ENCODE peak calls at places on chromosomes 4 and X, in nine cellular contexts. G is stimulated activated CD4-positive, alpha-beta T cell treated with anti-CD3 and anti-CD28 coated beads, Interleukin-4, amount 100 ng/mL, for 1 hour; P is 8988T; C is lung microvascular endothelial cell; V is NCI-H1930; R is MCF 10A; H is ascending aorta; F is left lung; A is LHCN-M2. W is an unnamed sample.

GRCh38 chr4:19809989-19810388 is 441.7 kb upstream of the SLIT2 start:
- DNase-seq in V (no peak), G (no peak), R (no peak), H (no peak), P (no peak), C (no peak), F (no peak), A (no peak), W (no peak)

GRCh38 chrX:71910526-71911022 is at the start of gene NHSL2:
- DNase-seq in V (no peak), P (no peak), C (no peak), G (peak), A (no peak), R (no peak), F (no peak), H (no peak), W (peak)

GRCh38 chr4:35364321-35364870 is 879.9 kb downstream of the ARAP2 start:
- DNase-seq in R (no peak), V (no peak), H (no peak), A (no peak), F (no peak), P (no peak), C (no peak), G (no peak), W (no peak)

GRCh38 chrX:41333994-41334865 is at the start of gene DDX3X:
- DNase-seq in P (peak), F (peak), C (peak), R (peak), A (peak), H (peak), G (peak), V (peak), W (peak)

GRCh38 chrX:13506574-13506973 is 62.8 kb upstream of the EGFL6 start:
- DNase-seq in H (no peak), A (peak), G (peak), R (peak), C (peak), P (no peak), V (peak), F (no peak), W (peak)

GRCh38 chrX:1903380-1903935 is 288.6 kb downstream of the ASMT start:
- DNase-seq in F (no peak), H (no peak), G (no peak), P (no peak), C (no peak), R (peak), A (peak), V (no peak), W (no peak)

GRCh38 chr4:61889117-61889516 is 689.0 kb downstream of the ADGRL3 start:
- DNase-seq in C (no peak), A (no peak), R (no peak), P (no peak), V (no peak), F (no peak), H (no peak), G (no peak), W (no peak)

GRCh38 chr4:8084712-8085490 is 73.7 kb downstream of the ABLIM2 start:
- DNase-seq in G (no peak), P (no peak), H (no peak), R (no peak), V (no peak), A (no peak), F (peak), C (no peak), W (no peak)

GRCh38 chr4:25051534-25051933 is 20.8 kb upstream of the LGI2 start:
- DNase-seq in P (no peak), R (no peak), G (no peak), C (no peak), A (peak), V (no peak), H (no peak), F (no peak), W (no peak)

GRCh38 chr4:110458494-110459266 is 17.3 kb upstream of the ENPEP start:
- DNase-seq in H (no peak), C (no peak), V (no peak), G (no peak), A (no peak), P (no peak), R (no peak), F (no peak), W (no peak)

GRCh38 chr4:154958621-154959358 is 177.7 kb downstream of the RBM46 start:
- DNase-seq in C (no peak), H (no peak), F (no peak), R (peak), G (no peak), P (no peak), A (no peak), V (no peak), W (no peak)

GRCh38 chr4:6938237-6938636 is 28.6 kb downstream of the TBC1D14 start:
- DNase-seq in V (no peak), G (no peak), C (peak), P (no peak), A (peak), R (no peak), H (peak), F (peak), W (peak)

GRCh38 chr4:81566076-81566663 is 94.5 kb upstream of the RASGEF1B start:
- DNase-seq in C (no peak), A (no peak), R (no peak), G (no peak), P (no peak), V (no peak), F (no peak), H (no peak), W (no peak)

GRCh38 chr4:86496094-86497060 is 97.7 kb upstream of the PTPN13 start:
- DNase-seq in H (no peak), V (peak), R (peak), P (no peak), F (no peak), G (no peak), A (peak), C (peak), W (no peak)

GRCh38 chrX:110699109-110699508 is 96.5 kb downstream of the CHRDL1 start:
- DNase-seq in P (no peak), A (no peak), H (no peak), F (no peak), V (no peak), G (no peak), R (peak), C (no peak), W (no peak)

GRCh38 chr4:80112236-80112635 is 39.2 kb upstream of the ANTXR2 start:
- DNase-seq in F (no peak), V (no peak), H (no peak), A (peak), G (no peak), R (peak), P (no peak), C (no peak), W (no peak)

GRCh38 chr4:165207016-165207430 is 338 bp upstream of the KLHL2 start:
- DNase-seq in F (no peak), V (no peak), H (no peak), R (peak), A (peak), G (no peak), C (peak), P (no peak), W (no peak)

GRCh38 chrX:54529166-54529558 is 857 bp upstream of the GNL3L start:
- DNase-seq in R (no peak), G (no peak), C (no peak), F (no peak), A (no peak), H (no peak), P (no peak), V (no peak), W (no peak)

GRCh38 chrX:17923546-17923945 is 62.4 kb upstream of the RAI2 start:
- DNase-seq in H (no peak), P (no peak), G (no peak), F (no peak), R (no peak), V (no peak), A (no peak), C (no peak), W (no peak)

GRCh38 chrX:71636438-71637252 is 18.3 kb upstream of the CXCR3 start:
- DNase-seq in H (no peak), V (no peak), F (no peak), P (no peak), A (peak), C (peak), R (no peak), G (no peak), W (no peak)

GRCh38 chr4:164807611-164808010 is 53.7 kb downstream of the SMIM31 start:
- DNase-seq in V (no peak), F (no peak), H (no peak), R (no peak), C (no peak), P (no peak), A (peak), G (no peak), W (peak)

W was measured in lower lobe of right lung.